ENCODE peak calls at places on chromosome 20, in five cellular contexts. S is HTR-8/SVneo; G is stimulated activated CD4-positive, alpha-beta T cell treated with anti-CD3 and anti-CD28 coated beads, Interleukin-2, amount 100 ng/mL, for 4 hours; J is fibroblast of the conjunctiva; V is breast epithelium. I is an unnamed sample.

GRCh38 chr20:3716195-3716834 is 3.9 kb upstream of the SIGLEC1 start:
- DNase-seq in S (peak), G (no peak), J (peak), V (no peak), I (no peak)

GRCh38 chr20:36491901-36492617 is 49.3 kb upstream of the MYL9 start:
- DNase-seq in S (no peak), G (peak), J (no peak), V (no peak), I (peak)

GRCh38 chr20:4046311-4046924 is 31.1 kb upstream of the RNF24 start:
- DNase-seq in S (no peak), G (no peak), J (no peak), V (no peak), I (no peak)

GRCh38 chr20:31870703-31871601 is 518 bp downstream of the TTLL9 start:
- DNase-seq in S (peak), G (no peak), J (no peak), V (no peak), I (no peak)

GRCh38 chr20:50995506-50995905 is 27.4 kb downstream of the KCNG1 start:
- DNase-seq in S (no peak), G (no peak), J (no peak), V (no peak), I (no peak)

GRCh38 chr20:9301129-9302072 is 213.0 kb upstream of the LAMP5 start:
- DNase-seq in S (no peak), G (no peak), J (peak), V (no peak), I (no peak)

GRCh38 chr20:62174021-62174804 is 8.6 kb upstream of the MTG2 start:
- DNase-seq in S (no peak), G (no peak), J (no peak), V (no peak), I (no peak)

GRCh38 chr20:58651548-58651822 is 402 bp downstream of the STX16 start:
- DNase-seq in S (peak), G (no peak), J (no peak), V (no peak), I (no peak)

GRCh38 chr20:53579581-53580375 is 13.9 kb downstream of the ZNF217 start:
- DNase-seq in S (peak), G (no peak), J (peak), V (peak), I (no peak)

GRCh38 chr20:54475334-54476287 is at the start of gene DOK5:
- DNase-seq in S (no peak), G (no peak), J (peak), V (no peak), I (no peak)

GRCh38 chr20:34389206-34389953 is 26.3 kb downstream of the ITCH start:
- DNase-seq in S (no peak), G (no peak), J (no peak), V (no peak), I (no peak)

GRCh38 chr20:38043512-38044300 is 10.2 kb downstream of the RPRD1B start:
- DNase-seq in S (peak), G (peak), J (peak), V (no peak), I (no peak)

GRCh38 chr20:2387180-2387577 is 6.5 kb downstream of the TGM6 start:
- DNase-seq in S (peak), G (no peak), J (no peak), V (no peak), I (peak)

GRCh38 chr20:63574829-63575720 is 1.0 kb upstream of the HELZ2 start:
- DNase-seq in S (no peak), G (no peak), J (peak), V (no peak), I (no peak)

GRCh38 chr20:62430311-62430853 is 3.0 kb upstream of the RBBP8NL start:
- DNase-seq in S (no peak), G (no peak), J (no peak), V (no peak), I (no peak)

GRCh38 chr20:5674176-5674660 is 76.0 kb upstream of the SHLD1 start:
- DNase-seq in S (no peak), G (peak), J (no peak), V (no peak), I (peak)

GRCh38 chr20:45034436-45034835 is 66.5 kb downstream of the KCNS1 start:
- DNase-seq in S (no peak), G (no peak), J (no peak), V (no peak), I (no peak)

GRCh38 chr20:32184953-32185603 is 22.5 kb downstream of the PLAGL2 start:
- DNase-seq in S (no peak), G (no peak), J (no peak), V (no peak), I (no peak)

GRCh38 chr20:57170343-57170742 is 96.1 kb downstream of the BMP7 start:
- DNase-seq in S (no peak), G (no peak), J (no peak), V (no peak), I (no peak)

GRCh38 chr20:63274381-63275228 is 2.0 kb downstream of the ARFGAP1 start:
- DNase-seq in S (no peak), G (no peak), J (no peak), V (no peak), I (no peak)

GRCh38 chr20:37734228-37734980 is 40.6 kb downstream of the CTNNBL1 start:
- DNase-seq in S (no peak), G (no peak), J (no peak), V (no peak), I (no peak)

GRCh38 chr20:38298768-38299288 is 5.1 kb upstream of the BPI start:
- DNase-seq in S (no peak), G (no peak), J (peak), V (peak), I (no peak)

GRCh38 chr20:1666802-1667201 is 9.2 kb upstream of the SIRPG start:
- DNase-seq in S (no peak), G (no peak), J (no peak), V (no peak), I (no peak)

GRCh38 chr20:64064145-64064698 is 1.2 kb downstream of the TCEA2 start:
- DNase-seq in S (peak), G (no peak), J (no peak), V (no peak), I (no peak)

GRCh38 chr20:11844691-11845090 is 73.0 kb upstream of the BTBD3 start:
- DNase-seq in S (no peak), G (no peak), J (no peak), V (no peak), I (no peak)

GRCh38 chr20:50333856-50334255 is 143.2 kb downstream of the CEBPB start:
- DNase-seq in S (peak), G (no peak), J (peak), V (no peak), I (no peak)

GRCh38 chr20:32037929-32038328 is 14.1 kb upstream of the HCK start:
- DNase-seq in S (no peak), G (no peak), J (peak), V (no peak), I (no peak)

GRCh38 chr20:34626978-34627377 is 49.9 kb downstream of the PIGU start:
- DNase-seq in S (no peak), G (no peak), J (no peak), V (no peak), I (no peak)

GRCh38 chr20:17857639-17858449 is 110.8 kb downstream of the SNX5 start:
- DNase-seq in S (no peak), G (no peak), J (no peak), V (no peak), I (no peak)

GRCh38 chr20:22381812-22382416 is 202.5 kb downstream of the FOXA2 start:
- DNase-seq in S (no peak), G (no peak), J (no peak), V (no peak), I (no peak)

GRCh38 chr20:20461526-20461925 is 93.6 kb downstream of the INSM1 start:
- DNase-seq in S (no peak), G (no peak), J (no peak), V (no peak), I (no peak)

GRCh38 chr20:25233016-25233772 is 14.7 kb upstream of the PYGB start:
- DNase-seq in S (peak), G (no peak), J (peak), V (peak), I (no peak)

GRCh38 chr20:19697415-19697814 is 60.6 kb upstream of the RIN2 start:
- DNase-seq in S (no peak), G (no peak), J (no peak), V (no peak), I (no peak)